ENCODE peak calls at places on chromosomes 16 and 17, in six cellular contexts. T, U, Y, P, R and Z are unnamed samples. For H3K36me3 and H3K79me2, the result is how much of the 10 kb centered on the place peaks cover.

GRCh38 chr16:24826096-24826690 is 19.6 kb upstream of the SLC5A11 start:
- DNase-seq in T (no peak), U (no peak), R (peak), Y (no peak), P (no peak), Z (no peak)

GRCh38 chr17:28547623-28548416 is 4.6 kb downstream of the UNC119 start:
- DNase-seq in U (peak), P (peak), R (peak), Y (peak), T (peak), Z (peak)

GRCh38 chr16:53881371-53881770 is 177.4 kb downstream of the FTO start:
- DNase-seq in T (no peak), U (peak), Y (peak), P (peak), R (no peak), Z (peak)

GRCh38 chr17:60352569-60352968 is 39.4 kb downstream of the USP32 start:
- DNase-seq in P (no peak), T (no peak), U (no peak), Y (no peak), R (no peak), Z (no peak)

GRCh38 chr17:76527430-76528111 is 9.9 kb downstream of the CYGB start:
- DNase-seq in R (peak), P (peak), U (peak), T (peak), Y (no peak), Z (peak)

GRCh38 chr16:28289939-28290862 is 2.1 kb upstream of the SBK1 start:
- DNase-seq in U (no peak), T (no peak), Y (no peak), P (no peak), R (no peak), Z (no peak)

GRCh38 chr16:18041864-18042834 is 294.4 kb downstream of the NPIPA8 start:
- DNase-seq in T (no peak), Y (no peak), U (no peak), R (no peak), P (no peak), Z (no peak)

GRCh38 chr16:66254106-66254505 is 112.4 kb upstream of the CDH5 start:
- DNase-seq in Y (no peak), P (no peak), T (no peak), R (no peak), U (no peak), Z (no peak)

GRCh38 chr16:13453938-13454553 is 465.9 kb upstream of the ERCC4 start:
- DNase-seq in T (peak), U (no peak), R (peak), Y (peak), P (peak), Z (no peak)

GRCh38 chr16:78257376-78257728 is 157.9 kb downstream of the WWOX start:
- DNase-seq in U (no peak), R (peak), Y (no peak), P (no peak), T (no peak), Z (no peak)

GRCh38 chr17:29032798-29033197 is 10.1 kb upstream of the PIPOX start:
- DNase-seq in R (peak), U (no peak), T (no peak), Y (no peak), P (no peak), Z (no peak)

GRCh38 chr16:58452640-58453039 is 47.3 kb upstream of the NDRG4 start:
- DNase-seq in R (no peak), Y (no peak), P (no peak), U (no peak), T (no peak), Z (no peak)

GRCh38 chr17:78376161-78376560 is 2.3 kb upstream of the PGS1 start:
- DNase-seq in R (no peak), P (no peak), Y (no peak), U (no peak), T (no peak), Z (peak)

GRCh38 chr16:66923866-66924265 is 1.5 kb downstream of the RRAD start:
- DNase-seq in T (no peak), R (no peak), Y (no peak), U (no peak), P (no peak), Z (peak)

GRCh38 chr17:59451706-59452105 is 113.7 kb upstream of the DHX40 start:
- DNase-seq in U (peak), P (peak), R (no peak), T (no peak), Y (no peak), Z (peak)

GRCh38 chr16:10616744-10617640 is 36.6 kb upstream of the EMP2 start:
- DNase-seq in U (peak), P (peak), T (peak), R (peak), Y (peak), Z (peak)

GRCh38 chr16:1055557-1055924 is 17.0 kb upstream of the SSTR5 start:
- DNase-seq in T (no peak), U (no peak), P (no peak), Y (no peak), R (no peak), Z (no peak)

GRCh38 chr17:28573966-28574480 is 2.7 kb downstream of the ALDOC start:
- DNase-seq in P (no peak), R (no peak), Y (no peak), U (no peak), T (no peak), Z (no peak)

GRCh38 chr16:3728424-3729160 is 11.3 kb upstream of the TRAP1 start:
- DNase-seq in R (no peak), T (no peak), P (no peak), U (no peak), Y (no peak), Z (peak)

GRCh38 chr16:67301080-67301757 is 21.9 kb downstream of the PLEKHG4 start:
- DNase-seq in Y (no peak), R (no peak), U (no peak), P (no peak), T (no peak), Z (peak)

GRCh38 chr16:89052824-89053724 is 40.6 kb upstream of the ACSF3 start:
- DNase-seq in T (peak), Y (peak), P (peak), R (no peak), U (peak), Z (peak)

GRCh38 chr16:79788949-79789348 is 188.4 kb upstream of the MAF start:
- DNase-seq in Y (no peak), U (no peak), P (no peak), T (no peak), R (no peak), Z (no peak)

GRCh38 chr17:71276071-71276470 is 844.7 kb upstream of the SOX9 start:
- DNase-seq in R (no peak), U (no peak), T (no peak), Y (no peak), P (peak), Z (no peak)

GRCh38 chr16:16882766-16883165 is 503.8 kb downstream of the NPIPA7 start:
- DNase-seq in R (no peak), T (no peak), U (no peak), P (no peak), Y (no peak), Z (no peak)

GRCh38 chr17:50428831-50429424 is 2.9 kb downstream of the ACSF2 start:
- DNase-seq in Y (no peak), U (no peak), T (no peak), P (peak), R (no peak), Z (peak)

GRCh38 chr17:8264836-8265542 is 15.9 kb downstream of the PFAS start:
- DNase-seq in Y (no peak), T (no peak), P (no peak), R (no peak), U (no peak), Z (no peak)

GRCh38 chr17:81461607-81462500 is 50.7 kb downstream of the ACTG1 start:
- DNase-seq in U (no peak), Y (no peak), P (no peak), R (no peak), T (no peak), Z (no peak)

GRCh38 chr16:58500329-58501241 is 642 bp downstream of the NDRG4 start:
- DNase-seq in P (no peak), Y (no peak), U (no peak), T (no peak), R (peak), Z (peak)

GRCh38 chr16:74574146-74574545 is 32.8 kb downstream of the GLG1 start:
- DNase-seq in U (no peak), Y (no peak), T (no peak), P (no peak), R (no peak), Z (peak)

GRCh38 chr17:32487460-32488176 is 825 bp downstream of the CDK5R1 start:
- DNase-seq in Y (no peak), T (no peak), P (no peak), R (peak), U (peak), Z (peak)
- H3K4me2 ChIP-seq in Y (peak), T (peak), P (peak), R (peak), U (peak), Z (peak)

DNA sequence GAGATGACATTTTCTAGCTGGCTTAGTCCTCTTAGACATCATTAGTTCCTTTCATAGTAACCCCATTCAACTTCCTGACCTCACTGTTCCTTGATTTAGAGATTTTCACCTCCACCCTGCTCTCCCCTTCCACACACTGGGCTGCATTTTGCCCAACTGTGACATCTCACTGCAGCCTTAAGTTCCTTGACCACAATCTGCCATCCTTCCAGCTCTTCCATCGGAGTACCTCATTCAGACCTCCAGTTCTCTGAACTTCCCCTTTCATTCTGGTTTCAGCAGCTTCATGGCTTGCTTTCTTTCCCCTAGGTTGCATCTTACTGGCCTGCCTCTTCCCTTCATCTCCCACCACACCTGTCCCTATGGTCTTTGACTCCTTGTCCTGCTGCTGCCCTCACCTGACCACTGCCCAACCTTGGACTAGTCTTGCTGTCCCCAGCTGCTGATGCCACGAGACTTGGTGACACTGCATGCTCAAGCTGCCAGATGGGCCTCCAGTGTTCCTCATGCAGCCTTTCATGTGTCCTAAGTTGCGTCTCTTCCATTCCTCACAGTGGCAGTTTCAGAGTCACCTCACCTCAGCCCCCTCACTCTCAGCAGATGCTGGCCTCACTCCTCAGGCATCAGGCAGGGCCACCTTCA is 40.8 kb downstream of the NUP88 start:
- DNase-seq in Y (no peak), U (no peak), R (no peak), P (no peak), T (no peak), Z (no peak)
- H3K36me3 ChIP-seq in Y (under half), U (under half), R (under half), P (under half), T (half or more), Z (half or more)

DNA sequence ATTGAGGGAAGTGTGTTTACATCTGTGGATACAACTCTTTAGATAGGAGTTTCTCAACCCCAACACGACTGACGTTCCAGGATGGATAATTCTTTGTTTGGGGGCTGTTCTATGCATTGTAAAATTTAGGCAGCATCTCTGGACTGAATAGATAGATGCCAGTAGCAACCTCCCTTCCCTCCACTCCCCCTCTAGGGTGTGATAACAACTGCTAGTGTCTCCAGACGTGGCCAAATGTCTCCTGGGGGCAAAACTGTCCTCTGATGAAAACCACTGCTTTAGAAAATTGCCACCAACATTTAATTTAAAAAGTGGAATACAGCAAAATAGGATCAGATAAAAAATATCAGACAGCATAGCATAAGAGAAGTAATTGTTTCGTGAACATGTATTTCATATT is 79.9 kb downstream of the HS3ST3A1 start:
- DNase-seq in T (peak), Y (no peak), P (no peak), U (no peak), R (no peak), Z (no peak)
- H3K79me2 ChIP-seq in T (under half), Y (under half), P (under half), U (under half), R (under half), Z (under half)

DNA sequence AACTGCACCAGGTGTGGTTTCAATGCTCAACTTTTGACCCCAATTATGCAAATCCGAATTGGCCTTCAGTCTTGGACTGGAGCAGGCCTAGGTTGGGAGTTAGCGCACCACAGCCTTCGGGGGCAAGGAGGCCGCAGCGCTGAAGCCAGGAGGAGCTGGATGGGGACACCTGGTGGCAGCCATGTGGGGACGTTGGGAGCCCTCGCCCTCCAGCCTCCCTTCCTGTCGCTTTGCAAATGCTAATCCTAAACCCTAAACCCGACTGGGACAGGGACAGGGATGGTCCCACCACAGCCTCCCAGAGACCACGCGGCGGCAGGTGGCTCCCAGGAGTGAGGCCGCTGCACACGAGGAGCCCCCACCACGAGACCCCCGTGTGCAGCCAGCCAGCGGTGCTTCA is 58.7 kb downstream of the KLHDC4 start:
- DNase-seq in P (no peak), T (no peak), R (peak), U (no peak), Y (no peak), Z (no peak)
- H3K4me2 ChIP-seq in P (no peak), T (no peak), R (no peak), U (no peak), Y (no peak), Z (no peak)

DNA sequence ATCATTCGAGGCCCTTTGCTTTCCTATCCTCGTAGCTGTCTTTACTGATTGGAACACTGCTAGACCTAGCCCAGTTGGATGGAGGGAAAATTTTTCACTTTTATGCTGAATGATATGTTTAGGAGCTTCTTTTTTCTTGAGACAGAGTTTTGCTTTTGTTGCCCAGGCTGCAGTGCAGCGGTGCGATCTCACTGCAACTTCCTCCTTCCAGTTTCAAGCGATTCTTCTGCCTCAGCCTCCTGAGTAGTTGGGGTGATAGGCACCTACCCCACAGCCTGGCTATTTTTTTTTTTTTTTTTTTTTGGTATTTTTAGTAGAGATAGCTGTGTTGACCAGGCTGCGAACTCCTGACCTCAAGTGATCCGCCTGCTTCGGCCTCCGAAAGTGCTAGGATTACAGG is 17.3 kb upstream of the PSMC5 start:
- DNase-seq in P (no peak), U (no peak), T (no peak), R (no peak), Y (no peak), Z (no peak)
- H3K36me3 ChIP-seq in P (half or more), U (under half), T (half or more), R (under half), Y (half or more), Z (half or more)

DNA sequence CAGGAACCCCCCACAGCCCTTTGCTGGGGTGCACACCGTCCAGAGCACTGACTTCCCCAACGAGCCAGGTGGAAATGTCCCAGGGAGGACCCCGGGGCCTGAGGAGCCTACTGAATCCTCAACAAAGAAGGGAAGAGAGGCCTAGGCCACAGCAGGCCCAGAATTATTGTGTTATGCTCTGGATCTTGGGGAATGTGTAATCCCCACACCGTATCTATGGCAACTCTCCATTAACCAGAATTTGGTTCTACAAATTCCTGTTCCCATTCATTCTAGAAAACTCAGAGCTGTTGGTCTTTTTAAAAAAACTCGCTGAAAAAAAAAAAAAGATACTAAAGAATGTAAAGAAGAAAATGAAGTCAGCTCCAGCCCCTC is 69.7 kb downstream of the SREBF1 start:
- DNase-seq in R (peak), T (no peak), P (no peak), Y (no peak), U (no peak), Z (no peak)
- H3K79me2 ChIP-seq in R (under half), T (under half), P (half or more), Y (under half), U (under half), Z (half or more)

GRCh38 chr17:35313875-35314409 is 59.5 kb downstream of the SLFN11 start:
- DNase-seq in T (no peak), P (no peak), R (no peak), U (no peak), Y (no peak), Z (peak)
- H3K4me2 ChIP-seq in T (no peak), P (no peak), R (peak), U (no peak), Y (no peak), Z (no peak)